ENCODE peak calls at places on chromosomes 5 and 9, in ten cellular contexts. One of them, this sample, is unnamed.

GRCh38 chr9:695252-695651 is 146.2 kb upstream of the DMRT1 start:
- DNase-seq in uterus: no peak
- DNase-seq in left lung: no peak
- DNase-seq in skeletal muscle cell: no peak
- DNase-seq in A673: no peak
- DNase-seq in nucleus accumbens: no peak
- DNase-seq in DMS79 treated with DMSO at 0.1 percent for 48 hours: no peak
- DNase-seq in stimulated activated CD4-positive, alpha-beta T cell treated with anti-CD3 and anti-CD28 coated beads, Interleukin-12 subunit alpha, Interleukin-12 subunit beta, amount 100 ng/mL, for 4 hours: no peak
- DNase-seq in left cardiac atrium: no peak
- DNase-seq in T-helper 17 cell: no peak
- DNase-seq in this sample: no peak

GRCh38 chr5:9456435-9457042 is 89.3 kb downstream of the SEMA5A start:
- DNase-seq in uterus: no peak
- DNase-seq in left lung: no peak
- DNase-seq in skeletal muscle cell: peak; percentile 82
- DNase-seq in A673: no peak
- DNase-seq in nucleus accumbens: no peak
- DNase-seq in DMS79 treated with DMSO at 0.1 percent for 48 hours: no peak
- DNase-seq in stimulated activated CD4-positive, alpha-beta T cell treated with anti-CD3 and anti-CD28 coated beads, Interleukin-12 subunit alpha, Interleukin-12 subunit beta, amount 100 ng/mL, for 4 hours: no peak
- DNase-seq in left cardiac atrium: no peak
- DNase-seq in T-helper 17 cell: no peak
- DNase-seq in this sample: no peak

GRCh38 chr5:135393691-135394090 is 5.3 kb downstream of the MACROH2A1 start:
- DNase-seq in uterus: no peak
- DNase-seq in left lung: no peak
- DNase-seq in skeletal muscle cell: no peak
- DNase-seq in A673: no peak
- DNase-seq in nucleus accumbens: no peak
- DNase-seq in DMS79 treated with DMSO at 0.1 percent for 48 hours: no peak
- DNase-seq in stimulated activated CD4-positive, alpha-beta T cell treated with anti-CD3 and anti-CD28 coated beads, Interleukin-12 subunit alpha, Interleukin-12 subunit beta, amount 100 ng/mL, for 4 hours: no peak
- DNase-seq in left cardiac atrium: no peak
- DNase-seq in T-helper 17 cell: no peak
- DNase-seq in this sample: no peak

GRCh38 chr5:13107553-13107952 is 836.9 kb downstream of the DNAH5 start:
- DNase-seq in uterus: no peak
- DNase-seq in left lung: no peak
- DNase-seq in skeletal muscle cell: no peak
- DNase-seq in A673: no peak
- DNase-seq in nucleus accumbens: no peak
- DNase-seq in DMS79 treated with DMSO at 0.1 percent for 48 hours: no peak
- DNase-seq in stimulated activated CD4-positive, alpha-beta T cell treated with anti-CD3 and anti-CD28 coated beads, Interleukin-12 subunit alpha, Interleukin-12 subunit beta, amount 100 ng/mL, for 4 hours: no peak
- DNase-seq in left cardiac atrium: no peak
- DNase-seq in T-helper 17 cell: no peak
- DNase-seq in this sample: no peak

GRCh38 chr5:170389250-170389902 is at the start of gene KCNMB1:
- DNase-seq in uterus: peak; percentile 56
- DNase-seq in left lung: no peak
- DNase-seq in skeletal muscle cell: no peak
- DNase-seq in A673: no peak
- DNase-seq in nucleus accumbens: no peak
- DNase-seq in DMS79 treated with DMSO at 0.1 percent for 48 hours: no peak
- DNase-seq in stimulated activated CD4-positive, alpha-beta T cell treated with anti-CD3 and anti-CD28 coated beads, Interleukin-12 subunit alpha, Interleukin-12 subunit beta, amount 100 ng/mL, for 4 hours: no peak
- DNase-seq in left cardiac atrium: no peak
- DNase-seq in T-helper 17 cell: no peak
- DNase-seq in this sample: no peak

GRCh38 chr5:106894964-106895363 is 775.8 kb downstream of the EFNA5 start:
- DNase-seq in uterus: no peak
- DNase-seq in left lung: no peak
- DNase-seq in skeletal muscle cell: peak; percentile 35
- DNase-seq in A673: no peak
- DNase-seq in nucleus accumbens: no peak
- DNase-seq in DMS79 treated with DMSO at 0.1 percent for 48 hours: no peak
- DNase-seq in stimulated activated CD4-positive, alpha-beta T cell treated with anti-CD3 and anti-CD28 coated beads, Interleukin-12 subunit alpha, Interleukin-12 subunit beta, amount 100 ng/mL, for 4 hours: no peak
- DNase-seq in left cardiac atrium: no peak
- DNase-seq in T-helper 17 cell: no peak
- DNase-seq in this sample: no peak

GRCh38 chr5:176629853-176630680 is at the start of the genes EIF4E1B and SNCB:
- DNase-seq in uterus: no peak
- DNase-seq in left lung: no peak
- DNase-seq in skeletal muscle cell: no peak
- DNase-seq in A673: peak; percentile 58
- DNase-seq in nucleus accumbens: peak; percentile 25
- DNase-seq in DMS79 treated with DMSO at 0.1 percent for 48 hours: no peak
- DNase-seq in stimulated activated CD4-positive, alpha-beta T cell treated with anti-CD3 and anti-CD28 coated beads, Interleukin-12 subunit alpha, Interleukin-12 subunit beta, amount 100 ng/mL, for 4 hours: peak; percentile 57
- DNase-seq in left cardiac atrium: peak; percentile 53
- DNase-seq in T-helper 17 cell: no peak
- DNase-seq in this sample: peak; percentile 37

GRCh38 chr5:181281077-181281983 is 20.4 kb upstream of the TRIM52 start:
- DNase-seq in uterus: no peak
- DNase-seq in left lung: no peak
- DNase-seq in skeletal muscle cell: no peak
- DNase-seq in A673: no peak
- DNase-seq in nucleus accumbens: no peak
- DNase-seq in DMS79 treated with DMSO at 0.1 percent for 48 hours: no peak
- DNase-seq in stimulated activated CD4-positive, alpha-beta T cell treated with anti-CD3 and anti-CD28 coated beads, Interleukin-12 subunit alpha, Interleukin-12 subunit beta, amount 100 ng/mL, for 4 hours: no peak
- DNase-seq in left cardiac atrium: no peak
- DNase-seq in T-helper 17 cell: no peak
- DNase-seq in this sample: no peak

GRCh38 chr5:138276402-138277054 is 2.1 kb upstream of the GFRA3 start:
- DNase-seq in uterus: no peak
- DNase-seq in left lung: no peak
- DNase-seq in skeletal muscle cell: no peak
- DNase-seq in A673: no peak
- DNase-seq in nucleus accumbens: no peak
- DNase-seq in DMS79 treated with DMSO at 0.1 percent for 48 hours: no peak
- DNase-seq in stimulated activated CD4-positive, alpha-beta T cell treated with anti-CD3 and anti-CD28 coated beads, Interleukin-12 subunit alpha, Interleukin-12 subunit beta, amount 100 ng/mL, for 4 hours: no peak
- DNase-seq in left cardiac atrium: no peak
- DNase-seq in T-helper 17 cell: no peak
- DNase-seq in this sample: no peak

GRCh38 chr9:97934321-97935115 is 3.5 kb downstream of the HEMGN start:
- DNase-seq in uterus: no peak
- DNase-seq in left lung: no peak
- DNase-seq in skeletal muscle cell: no peak
- DNase-seq in A673: peak; percentile 12
- DNase-seq in nucleus accumbens: no peak
- DNase-seq in DMS79 treated with DMSO at 0.1 percent for 48 hours: no peak
- DNase-seq in stimulated activated CD4-positive, alpha-beta T cell treated with anti-CD3 and anti-CD28 coated beads, Interleukin-12 subunit alpha, Interleukin-12 subunit beta, amount 100 ng/mL, for 4 hours: no peak
- DNase-seq in left cardiac atrium: no peak
- DNase-seq in T-helper 17 cell: no peak
- DNase-seq in this sample: no peak

GRCh38 chr5:104444656-104445055 is 882.1 kb upstream of the NUDT12 start:
- DNase-seq in uterus: no peak
- DNase-seq in left lung: no peak
- DNase-seq in skeletal muscle cell: no peak
- DNase-seq in A673: no peak
- DNase-seq in nucleus accumbens: no peak
- DNase-seq in DMS79 treated with DMSO at 0.1 percent for 48 hours: no peak
- DNase-seq in stimulated activated CD4-positive, alpha-beta T cell treated with anti-CD3 and anti-CD28 coated beads, Interleukin-12 subunit alpha, Interleukin-12 subunit beta, amount 100 ng/mL, for 4 hours: no peak
- DNase-seq in left cardiac atrium: no peak
- DNase-seq in T-helper 17 cell: no peak
- DNase-seq in this sample: no peak

GRCh38 chr5:112647428-112647827 is 90.3 kb upstream of the APC start:
- DNase-seq in uterus: no peak
- DNase-seq in left lung: no peak
- DNase-seq in skeletal muscle cell: no peak
- DNase-seq in A673: no peak
- DNase-seq in nucleus accumbens: no peak
- DNase-seq in DMS79 treated with DMSO at 0.1 percent for 48 hours: no peak
- DNase-seq in stimulated activated CD4-positive, alpha-beta T cell treated with anti-CD3 and anti-CD28 coated beads, Interleukin-12 subunit alpha, Interleukin-12 subunit beta, amount 100 ng/mL, for 4 hours: no peak
- DNase-seq in left cardiac atrium: no peak
- DNase-seq in T-helper 17 cell: no peak
- DNase-seq in this sample: no peak

GRCh38 chr5:55572011-55572410 is 37.2 kb upstream of the PLPP1 start:
- DNase-seq in uterus: no peak
- DNase-seq in left lung: no peak
- DNase-seq in skeletal muscle cell: no peak
- DNase-seq in A673: no peak
- DNase-seq in nucleus accumbens: no peak
- DNase-seq in DMS79 treated with DMSO at 0.1 percent for 48 hours: no peak
- DNase-seq in stimulated activated CD4-positive, alpha-beta T cell treated with anti-CD3 and anti-CD28 coated beads, Interleukin-12 subunit alpha, Interleukin-12 subunit beta, amount 100 ng/mL, for 4 hours: no peak
- DNase-seq in left cardiac atrium: no peak
- DNase-seq in T-helper 17 cell: no peak
- DNase-seq in this sample: no peak

GRCh38 chr5:98072921-98073320 is 700.5 kb upstream of the RGMB start:
- DNase-seq in uterus: no peak
- DNase-seq in left lung: no peak
- DNase-seq in skeletal muscle cell: no peak
- DNase-seq in A673: no peak
- DNase-seq in nucleus accumbens: no peak
- DNase-seq in DMS79 treated with DMSO at 0.1 percent for 48 hours: no peak
- DNase-seq in stimulated activated CD4-positive, alpha-beta T cell treated with anti-CD3 and anti-CD28 coated beads, Interleukin-12 subunit alpha, Interleukin-12 subunit beta, amount 100 ng/mL, for 4 hours: no peak
- DNase-seq in left cardiac atrium: no peak
- DNase-seq in T-helper 17 cell: no peak
- DNase-seq in this sample: no peak

GRCh38 chr9:116365056-116365471 is 211.5 kb downstream of the PAPPA start:
- DNase-seq in uterus: peak; percentile 75
- DNase-seq in left lung: no peak
- DNase-seq in skeletal muscle cell: peak; percentile 34
- DNase-seq in A673: peak; percentile 83
- DNase-seq in nucleus accumbens: peak; percentile 26
- DNase-seq in DMS79 treated with DMSO at 0.1 percent for 48 hours: no peak
- DNase-seq in stimulated activated CD4-positive, alpha-beta T cell treated with anti-CD3 and anti-CD28 coated beads, Interleukin-12 subunit alpha, Interleukin-12 subunit beta, amount 100 ng/mL, for 4 hours: no peak
- DNase-seq in left cardiac atrium: peak; percentile 67
- DNase-seq in T-helper 17 cell: no peak
- DNase-seq in this sample: no peak

GRCh38 chr5:107331882-107332281 is 338.9 kb downstream of the EFNA5 start:
- DNase-seq in uterus: no peak
- DNase-seq in left lung: no peak
- DNase-seq in skeletal muscle cell: no peak
- DNase-seq in A673: no peak
- DNase-seq in nucleus accumbens: no peak
- DNase-seq in DMS79 treated with DMSO at 0.1 percent for 48 hours: no peak
- DNase-seq in stimulated activated CD4-positive, alpha-beta T cell treated with anti-CD3 and anti-CD28 coated beads, Interleukin-12 subunit alpha, Interleukin-12 subunit beta, amount 100 ng/mL, for 4 hours: no peak
- DNase-seq in left cardiac atrium: no peak
- DNase-seq in T-helper 17 cell: no peak
- DNase-seq in this sample: no peak

GRCh38 chr9:127661342-127661741 is 45.4 kb upstream of the CFAP157 start:
- DNase-seq in uterus: no peak
- DNase-seq in left lung: no peak
- DNase-seq in skeletal muscle cell: no peak
- DNase-seq in A673: no peak
- DNase-seq in nucleus accumbens: no peak
- DNase-seq in DMS79 treated with DMSO at 0.1 percent for 48 hours: no peak
- DNase-seq in stimulated activated CD4-positive, alpha-beta T cell treated with anti-CD3 and anti-CD28 coated beads, Interleukin-12 subunit alpha, Interleukin-12 subunit beta, amount 100 ng/mL, for 4 hours: no peak
- DNase-seq in left cardiac atrium: no peak
- DNase-seq in T-helper 17 cell: no peak
- DNase-seq in this sample: no peak

GRCh38 chr9:137504432-137504777 is 45.3 kb upstream of the NSMF start:
- DNase-seq in uterus: no peak
- DNase-seq in left lung: no peak
- DNase-seq in skeletal muscle cell: no peak
- DNase-seq in A673: no peak
- DNase-seq in nucleus accumbens: no peak
- DNase-seq in DMS79 treated with DMSO at 0.1 percent for 48 hours: no peak
- DNase-seq in stimulated activated CD4-positive, alpha-beta T cell treated with anti-CD3 and anti-CD28 coated beads, Interleukin-12 subunit alpha, Interleukin-12 subunit beta, amount 100 ng/mL, for 4 hours: no peak
- DNase-seq in left cardiac atrium: no peak
- DNase-seq in T-helper 17 cell: no peak
- DNase-seq in this sample: no peak

GRCh38 chr5:66713998-66714397 is 117.8 kb downstream of the MAST4 start:
- DNase-seq in uterus: no peak
- DNase-seq in left lung: no peak
- DNase-seq in skeletal muscle cell: no peak
- DNase-seq in A673: no peak
- DNase-seq in nucleus accumbens: no peak
- DNase-seq in DMS79 treated with DMSO at 0.1 percent for 48 hours: no peak
- DNase-seq in stimulated activated CD4-positive, alpha-beta T cell treated with anti-CD3 and anti-CD28 coated beads, Interleukin-12 subunit alpha, Interleukin-12 subunit beta, amount 100 ng/mL, for 4 hours: no peak
- DNase-seq in left cardiac atrium: no peak
- DNase-seq in T-helper 17 cell: no peak
- DNase-seq in this sample: no peak

GRCh38 chr5:94545870-94546625 is 72.4 kb downstream of the KIAA0825 start:
- DNase-seq in uterus: no peak
- DNase-seq in left lung: no peak
- DNase-seq in skeletal muscle cell: no peak
- DNase-seq in A673: no peak
- DNase-seq in nucleus accumbens: no peak
- DNase-seq in DMS79 treated with DMSO at 0.1 percent for 48 hours: no peak
- DNase-seq in stimulated activated CD4-positive, alpha-beta T cell treated with anti-CD3 and anti-CD28 coated beads, Interleukin-12 subunit alpha, Interleukin-12 subunit beta, amount 100 ng/mL, for 4 hours: no peak
- DNase-seq in left cardiac atrium: no peak
- DNase-seq in T-helper 17 cell: no peak
- DNase-seq in this sample: no peak

GRCh38 chr5:166517976-166518375 is 1773.5 kb upstream of the WWC1 start:
- DNase-seq in uterus: no peak
- DNase-seq in left lung: no peak
- DNase-seq in skeletal muscle cell: no peak
- DNase-seq in A673: no peak
- DNase-seq in nucleus accumbens: no peak
- DNase-seq in DMS79 treated with DMSO at 0.1 percent for 48 hours: no peak
- DNase-seq in stimulated activated CD4-positive, alpha-beta T cell treated with anti-CD3 and anti-CD28 coated beads, Interleukin-12 subunit alpha, Interleukin-12 subunit beta, amount 100 ng/mL, for 4 hours: no peak
- DNase-seq in left cardiac atrium: no peak
- DNase-seq in T-helper 17 cell: no peak
- DNase-seq in this sample: no peak

GRCh38 chr5:116360008-116360853 is 214.4 kb downstream of the SEMA6A start:
- DNase-seq in uterus: peak; percentile 47
- DNase-seq in left lung: no peak
- DNase-seq in skeletal muscle cell: no peak
- DNase-seq in A673: peak; percentile 12
- DNase-seq in nucleus accumbens: no peak
- DNase-seq in DMS79 treated with DMSO at 0.1 percent for 48 hours: peak; percentile 73
- DNase-seq in stimulated activated CD4-positive, alpha-beta T cell treated with anti-CD3 and anti-CD28 coated beads, Interleukin-12 subunit alpha, Interleukin-12 subunit beta, amount 100 ng/mL, for 4 hours: no peak
- DNase-seq in left cardiac atrium: peak; percentile 70
- DNase-seq in T-helper 17 cell: no peak
- DNase-seq in this sample: no peak

GRCh38 chr5:17896605-17897004 is 262.3 kb downstream of the TAF11L14 start:
- DNase-seq in uterus: no peak
- DNase-seq in left lung: no peak
- DNase-seq in skeletal muscle cell: peak; percentile 21
- DNase-seq in A673: no peak
- DNase-seq in nucleus accumbens: no peak
- DNase-seq in DMS79 treated with DMSO at 0.1 percent for 48 hours: no peak
- DNase-seq in stimulated activated CD4-positive, alpha-beta T cell treated with anti-CD3 and anti-CD28 coated beads, Interleukin-12 subunit alpha, Interleukin-12 subunit beta, amount 100 ng/mL, for 4 hours: no peak
- DNase-seq in left cardiac atrium: no peak
- DNase-seq in T-helper 17 cell: no peak
- DNase-seq in this sample: no peak

GRCh38 chr9:136324501-136325300 is 2.6 kb upstream of the GPSM1 start:
- DNase-seq in uterus: no peak
- DNase-seq in left lung: peak; percentile 83
- DNase-seq in skeletal muscle cell: no peak
- DNase-seq in A673: no peak
- DNase-seq in nucleus accumbens: no peak
- DNase-seq in DMS79 treated with DMSO at 0.1 percent for 48 hours: no peak
- DNase-seq in stimulated activated CD4-positive, alpha-beta T cell treated with anti-CD3 and anti-CD28 coated beads, Interleukin-12 subunit alpha, Interleukin-12 subunit beta, amount 100 ng/mL, for 4 hours: no peak
- DNase-seq in left cardiac atrium: peak; percentile 76
- DNase-seq in T-helper 17 cell: no peak
- DNase-seq in this sample: no peak

GRCh38 chr9:129289131-129289731 is 111.2 kb upstream of the IER5L start:
- DNase-seq in uterus: peak; percentile 7
- DNase-seq in left lung: no peak
- DNase-seq in skeletal muscle cell: no peak
- DNase-seq in A673: no peak
- DNase-seq in nucleus accumbens: no peak
- DNase-seq in DMS79 treated with DMSO at 0.1 percent for 48 hours: no peak
- DNase-seq in stimulated activated CD4-positive, alpha-beta T cell treated with anti-CD3 and anti-CD28 coated beads, Interleukin-12 subunit alpha, Interleukin-12 subunit beta, amount 100 ng/mL, for 4 hours: no peak
- DNase-seq in left cardiac atrium: no peak
- DNase-seq in T-helper 17 cell: no peak
- DNase-seq in this sample: no peak

GRCh38 chr9:65409471-65409980 is 124.5 kb upstream of the FOXD4L5 start:
- DNase-seq in uterus: no peak
- DNase-seq in left lung: no peak
- DNase-seq in skeletal muscle cell: no peak
- DNase-seq in A673: no peak
- DNase-seq in nucleus accumbens: no peak
- DNase-seq in DMS79 treated with DMSO at 0.1 percent for 48 hours: no peak
- DNase-seq in stimulated activated CD4-positive, alpha-beta T cell treated with anti-CD3 and anti-CD28 coated beads, Interleukin-12 subunit alpha, Interleukin-12 subunit beta, amount 100 ng/mL, for 4 hours: no peak
- DNase-seq in left cardiac atrium: no peak
- DNase-seq in T-helper 17 cell: no peak
- DNase-seq in this sample: no peak

GRCh38 chr5:65508978-65509377 is 27.3 kb upstream of the ADAMTS6 start:
- DNase-seq in uterus: no peak
- DNase-seq in left lung: no peak
- DNase-seq in skeletal muscle cell: no peak
- DNase-seq in A673: no peak
- DNase-seq in nucleus accumbens: no peak
- DNase-seq in DMS79 treated with DMSO at 0.1 percent for 48 hours: no peak
- DNase-seq in stimulated activated CD4-positive, alpha-beta T cell treated with anti-CD3 and anti-CD28 coated beads, Interleukin-12 subunit alpha, Interleukin-12 subunit beta, amount 100 ng/mL, for 4 hours: no peak
- DNase-seq in left cardiac atrium: no peak
- DNase-seq in T-helper 17 cell: no peak
- DNase-seq in this sample: no peak

GRCh38 chr9:13992136-13992798 is 321.7 kb downstream of the NFIB start:
- DNase-seq in uterus: no peak
- DNase-seq in left lung: no peak
- DNase-seq in skeletal muscle cell: no peak
- DNase-seq in A673: peak; percentile 68
- DNase-seq in nucleus accumbens: no peak
- DNase-seq in DMS79 treated with DMSO at 0.1 percent for 48 hours: peak; percentile 94
- DNase-seq in stimulated activated CD4-positive, alpha-beta T cell treated with anti-CD3 and anti-CD28 coated beads, Interleukin-12 subunit alpha, Interleukin-12 subunit beta, amount 100 ng/mL, for 4 hours: no peak
- DNase-seq in left cardiac atrium: no peak
- DNase-seq in T-helper 17 cell: no peak
- DNase-seq in this sample: no peak